ENCODE peak calls at places on chromosomes 12 and 14, in nine cellular contexts. P is SJSA1, M is endothelial cell, X is EL, V is activated T-helper 1 cell treated with Interleukin-2 at 50 U/mL for 16 hours, T is AG04450, Y is GM18507, J is T1000, G is heart right ventricle. O is an unnamed sample.

GRCh38 chr12:129871991-129872969 is 31.5 kb downstream of the TMEM132D start:
- DNase-seq in M (no peak), J (no peak), X (no peak), T (no peak), G (no peak), V (no peak), Y (no peak), P (no peak), O (no peak)

GRCh38 chr14:105497671-105498429 is 6.8 kb downstream of the TEDC1 start:
- DNase-seq in J (no peak), G (no peak), M (no peak), P (no peak), X (no peak), Y (no peak), T (no peak), V (no peak), O (no peak)

GRCh38 chr12:95630496-95630895 is 79.2 kb upstream of the USP44 start:
- DNase-seq in Y (no peak), G (no peak), P (no peak), M (no peak), X (no peak), J (no peak), T (no peak), V (no peak), O (no peak)

GRCh38 chr12:53966385-53967133 is 6.4 kb upstream of the HOXC11 start:
- DNase-seq in M (no peak), Y (no peak), G (no peak), V (no peak), J (no peak), T (no peak), X (peak), P (no peak), O (no peak)

GRCh38 chr14:104248203-104249055 is 110.0 kb downstream of the KIF26A start:
- DNase-seq in T (no peak), V (no peak), Y (no peak), J (no peak), X (no peak), M (no peak), G (no peak), P (no peak), O (no peak)

GRCh38 chr12:82524020-82524419 is 162.7 kb upstream of the TMTC2 start:
- DNase-seq in X (no peak), M (no peak), P (no peak), G (no peak), J (no peak), Y (no peak), V (no peak), T (no peak), O (no peak)

GRCh38 chr12:86929962-86930361 is 673.8 kb upstream of the MGAT4C start:
- DNase-seq in V (no peak), M (no peak), Y (no peak), X (no peak), J (no peak), T (no peak), P (no peak), G (no peak), O (no peak)

GRCh38 chr14:94098359-94098758 is 12.2 kb upstream of the IFI27 start:
- DNase-seq in T (no peak), G (no peak), P (no peak), J (no peak), M (no peak), V (no peak), X (no peak), Y (no peak), O (no peak)

GRCh38 chr12:66144796-66145754 is 14.5 kb upstream of the LLPH start:
- DNase-seq in G (peak), V (no peak), Y (no peak), X (peak), M (peak), P (no peak), J (peak), T (no peak), O (no peak)

GRCh38 chr12:19967486-19967885 is 400.9 kb upstream of the PDE3A start:
- DNase-seq in X (peak), P (no peak), M (no peak), G (no peak), V (no peak), T (peak), J (peak), Y (no peak), O (no peak)